ENCODE peak calls at places on chromosomes 13 and 19, in five cellular contexts. One of them, this sample, is unnamed.

GRCh38 chr13:21232196-21232595 is 55.7 kb downstream of the MRPL57 start:
- DNase-seq in AG10803: peak
- DNase-seq in fibroblast of mammary gland: peak
- DNase-seq in psoas muscle: peak
- DNase-seq in HFF-Myc: no peak
- DNase-seq in this sample: no peak

GRCh38 chr19:16661480-16662034 is 618 bp downstream of the TMEM38A start:
- DNase-seq in AG10803: no peak
- DNase-seq in fibroblast of mammary gland: no peak
- DNase-seq in psoas muscle: peak
- DNase-seq in HFF-Myc: no peak
- DNase-seq in this sample: peak

GRCh38 chr13:25898991-25899390 is 152.8 kb downstream of the SHISA2 start:
- DNase-seq in AG10803: no peak
- DNase-seq in fibroblast of mammary gland: no peak
- DNase-seq in psoas muscle: no peak
- DNase-seq in HFF-Myc: no peak
- DNase-seq in this sample: no peak

GRCh38 chr13:113526466-113527220 is 36.1 kb upstream of the DCUN1D2 start:
- DNase-seq in AG10803: no peak
- DNase-seq in fibroblast of mammary gland: no peak
- DNase-seq in psoas muscle: no peak
- DNase-seq in HFF-Myc: no peak
- DNase-seq in this sample: no peak

GRCh38 chr19:15452111-15453047 is 2.6 kb upstream of the WIZ start:
- DNase-seq in AG10803: peak
- DNase-seq in fibroblast of mammary gland: peak
- DNase-seq in psoas muscle: peak
- DNase-seq in HFF-Myc: no peak
- DNase-seq in this sample: peak

GRCh38 chr13:35694031-35694430 is 217.5 kb upstream of the MAB21L1 start:
- DNase-seq in AG10803: no peak
- DNase-seq in fibroblast of mammary gland: no peak
- DNase-seq in psoas muscle: no peak
- DNase-seq in HFF-Myc: no peak
- DNase-seq in this sample: no peak

GRCh38 chr19:44808463-44809371 is at the start of gene BCAM:
- DNase-seq in AG10803: peak
- DNase-seq in fibroblast of mammary gland: peak
- DNase-seq in psoas muscle: peak
- DNase-seq in HFF-Myc: no peak
- DNase-seq in this sample: peak

GRCh38 chr13:66210677-66211076 is 1019.5 kb downstream of the PCDH9 start:
- DNase-seq in AG10803: peak
- DNase-seq in fibroblast of mammary gland: peak
- DNase-seq in psoas muscle: no peak
- DNase-seq in HFF-Myc: peak
- DNase-seq in this sample: no peak

GRCh38 chr13:114286808-114287207 is 5.4 kb downstream of the UPF3A start:
- DNase-seq in AG10803: peak
- DNase-seq in fibroblast of mammary gland: no peak
- DNase-seq in psoas muscle: no peak
- DNase-seq in HFF-Myc: no peak
- DNase-seq in this sample: no peak

GRCh38 chr13:103694033-103694432 is 627.8 kb upstream of the SLC10A2 start:
- DNase-seq in AG10803: no peak
- DNase-seq in fibroblast of mammary gland: no peak
- DNase-seq in psoas muscle: no peak
- DNase-seq in HFF-Myc: no peak
- DNase-seq in this sample: no peak

GRCh38 chr13:23725922-23726321 is 155.7 kb downstream of the TNFRSF19 start:
- DNase-seq in AG10803: no peak
- DNase-seq in fibroblast of mammary gland: peak
- DNase-seq in psoas muscle: no peak
- DNase-seq in HFF-Myc: no peak
- DNase-seq in this sample: no peak

GRCh38 chr19:6047256-6047655 is 63.0 kb downstream of the RFX2 start:
- DNase-seq in AG10803: no peak
- DNase-seq in fibroblast of mammary gland: no peak
- DNase-seq in psoas muscle: no peak
- DNase-seq in HFF-Myc: no peak
- DNase-seq in this sample: no peak

GRCh38 chr13:40420160-40420740 is 246.2 kb downstream of the FOXO1 start:
- DNase-seq in AG10803: no peak
- DNase-seq in fibroblast of mammary gland: no peak
- DNase-seq in psoas muscle: no peak
- DNase-seq in HFF-Myc: no peak
- DNase-seq in this sample: no peak

GRCh38 chr19:39166571-39167391 is 30.0 kb upstream of the NCCRP1 start:
- DNase-seq in AG10803: no peak
- DNase-seq in fibroblast of mammary gland: no peak
- DNase-seq in psoas muscle: no peak
- DNase-seq in HFF-Myc: no peak
- DNase-seq in this sample: peak

GRCh38 chr13:55661505-55661904 is 1479.2 kb upstream of the PRR20A start:
- DNase-seq in AG10803: no peak
- DNase-seq in fibroblast of mammary gland: no peak
- DNase-seq in psoas muscle: no peak
- DNase-seq in HFF-Myc: no peak
- DNase-seq in this sample: no peak

GRCh38 chr13:110397445-110397844 is 90.4 kb downstream of the COL4A2 start:
- DNase-seq in AG10803: peak
- DNase-seq in fibroblast of mammary gland: peak
- DNase-seq in psoas muscle: no peak
- DNase-seq in HFF-Myc: no peak
- DNase-seq in this sample: no peak

GRCh38 chr13:94557836-94558235 is 38.1 kb downstream of the TGDS start:
- DNase-seq in AG10803: no peak
- DNase-seq in fibroblast of mammary gland: peak
- DNase-seq in psoas muscle: no peak
- DNase-seq in HFF-Myc: no peak
- DNase-seq in this sample: no peak

GRCh38 chr19:33191501-33191900 is 2.6 kb upstream of the LRP3 start:
- DNase-seq in AG10803: no peak
- DNase-seq in fibroblast of mammary gland: no peak
- DNase-seq in psoas muscle: peak
- DNase-seq in HFF-Myc: no peak
- DNase-seq in this sample: no peak

GRCh38 chr19:55346725-55347441 is 7.2 kb downstream of the KMT5C start:
- DNase-seq in AG10803: no peak
- DNase-seq in fibroblast of mammary gland: peak
- DNase-seq in psoas muscle: no peak
- DNase-seq in HFF-Myc: no peak
- DNase-seq in this sample: no peak

GRCh38 chr19:17234911-17235617 is 9.0 kb downstream of the OCEL1 start:
- DNase-seq in AG10803: peak
- DNase-seq in fibroblast of mammary gland: peak
- DNase-seq in psoas muscle: peak
- DNase-seq in HFF-Myc: no peak
- DNase-seq in this sample: peak

GRCh38 chr13:68895696-68896095 is 1211.9 kb upstream of the ATXN8OS start:
- DNase-seq in AG10803: no peak
- DNase-seq in fibroblast of mammary gland: no peak
- DNase-seq in psoas muscle: no peak
- DNase-seq in HFF-Myc: no peak
- DNase-seq in this sample: no peak

GRCh38 chr13:53783466-53783865 is 754.9 kb downstream of the OLFM4 start:
- DNase-seq in AG10803: no peak
- DNase-seq in fibroblast of mammary gland: no peak
- DNase-seq in psoas muscle: no peak
- DNase-seq in HFF-Myc: no peak
- DNase-seq in this sample: peak

GRCh38 chr13:41334810-41335209 is 23.7 kb downstream of the NAA16 start:
- DNase-seq in AG10803: no peak
- DNase-seq in fibroblast of mammary gland: no peak
- DNase-seq in psoas muscle: no peak
- DNase-seq in HFF-Myc: no peak
- DNase-seq in this sample: no peak

GRCh38 chr13:38543561-38543960 is 143.3 kb upstream of the FREM2 start:
- DNase-seq in AG10803: no peak
- DNase-seq in fibroblast of mammary gland: no peak
- DNase-seq in psoas muscle: no peak
- DNase-seq in HFF-Myc: no peak
- DNase-seq in this sample: no peak

GRCh38 chr19:10686661-10687517 is 14.3 kb upstream of the QTRT1 start:
- DNase-seq in AG10803: no peak
- DNase-seq in fibroblast of mammary gland: peak
- DNase-seq in psoas muscle: no peak
- DNase-seq in HFF-Myc: no peak
- DNase-seq in this sample: no peak

GRCh38 chr19:816500-816857 is 5.3 kb downstream of the PLPPR3 start:
- DNase-seq in AG10803: no peak
- DNase-seq in fibroblast of mammary gland: no peak
- DNase-seq in psoas muscle: no peak
- DNase-seq in HFF-Myc: no peak
- DNase-seq in this sample: no peak

GRCh38 chr13:84896128-84896527 is 903.1 kb downstream of the SLITRK6 start:
- DNase-seq in AG10803: peak
- DNase-seq in fibroblast of mammary gland: peak
- DNase-seq in psoas muscle: no peak
- DNase-seq in HFF-Myc: peak
- DNase-seq in this sample: peak

GRCh38 chr13:33775339-33776108 is 42.4 kb upstream of the RFC3 start:
- DNase-seq in AG10803: no peak
- DNase-seq in fibroblast of mammary gland: no peak
- DNase-seq in psoas muscle: no peak
- DNase-seq in HFF-Myc: no peak
- DNase-seq in this sample: no peak

GRCh38 chr13:26561636-26562537 is 4.4 kb downstream of the WASF3 start:
- DNase-seq in AG10803: peak
- DNase-seq in fibroblast of mammary gland: peak
- DNase-seq in psoas muscle: no peak
- DNase-seq in HFF-Myc: no peak
- DNase-seq in this sample: no peak

GRCh38 chr13:103852036-103852435 is 785.8 kb upstream of the SLC10A2 start:
- DNase-seq in AG10803: no peak
- DNase-seq in fibroblast of mammary gland: no peak
- DNase-seq in psoas muscle: no peak
- DNase-seq in HFF-Myc: no peak
- DNase-seq in this sample: no peak

GRCh38 chr13:105202384-105202783 is 1333.1 kb downstream of the EFNB2 start:
- DNase-seq in AG10803: no peak
- DNase-seq in fibroblast of mammary gland: peak
- DNase-seq in psoas muscle: no peak
- DNase-seq in HFF-Myc: no peak
- DNase-seq in this sample: peak

GRCh38 chr13:84821261-84821660 is 939.0 kb upstream of the SLITRK1 start:
- DNase-seq in AG10803: no peak
- DNase-seq in fibroblast of mammary gland: no peak
- DNase-seq in psoas muscle: no peak
- DNase-seq in HFF-Myc: no peak
- DNase-seq in this sample: no peak

GRCh38 chr19:46753420-46754155 is 7.3 kb upstream of the STRN4 start:
- DNase-seq in AG10803: no peak
- DNase-seq in fibroblast of mammary gland: peak
- DNase-seq in psoas muscle: no peak
- DNase-seq in HFF-Myc: no peak
- DNase-seq in this sample: peak

GRCh38 chr13:36920612-36921185 is 661 bp upstream of the SMAD9 start:
- DNase-seq in AG10803: no peak
- DNase-seq in fibroblast of mammary gland: no peak
- DNase-seq in psoas muscle: no peak
- DNase-seq in HFF-Myc: no peak
- DNase-seq in this sample: no peak

GRCh38 chr13:34408635-34409034 is 533.4 kb upstream of the NBEA start:
- DNase-seq in AG10803: no peak
- DNase-seq in fibroblast of mammary gland: no peak
- DNase-seq in psoas muscle: no peak
- DNase-seq in HFF-Myc: no peak
- DNase-seq in this sample: no peak

GRCh38 chr19:45913874-45914830 is at the start of gene NANOS2:
- DNase-seq in AG10803: no peak
- DNase-seq in fibroblast of mammary gland: no peak
- DNase-seq in psoas muscle: peak
- DNase-seq in HFF-Myc: no peak
- DNase-seq in this sample: peak

GRCh38 chr19:7925171-7925837 is 631 bp downstream of the CTXN1 start:
- DNase-seq in AG10803: peak
- DNase-seq in fibroblast of mammary gland: peak
- DNase-seq in psoas muscle: peak
- DNase-seq in HFF-Myc: no peak
- DNase-seq in this sample: peak
- TF ChIP-seq CTCF in AG10803: peak
- TF ChIP-seq CTCF in fibroblast of mammary gland: peak
- TF ChIP-seq CTCF in psoas muscle: peak
- TF ChIP-seq CTCF in HFF-Myc: peak
- TF ChIP-seq CTCF in this sample: peak

GRCh38 chr19:35269425-35270117 is 809 bp downstream of the USF2 start:
- DNase-seq in AG10803: peak
- DNase-seq in fibroblast of mammary gland: peak
- DNase-seq in psoas muscle: peak
- DNase-seq in HFF-Myc: peak
- DNase-seq in this sample: peak
- TF ChIP-seq CTCF in AG10803: peak
- TF ChIP-seq CTCF in fibroblast of mammary gland: peak
- TF ChIP-seq CTCF in psoas muscle: peak
- TF ChIP-seq CTCF in HFF-Myc: peak
- TF ChIP-seq CTCF in this sample: peak

GRCh38 chr19:37468961-37469777 is at the start of gene ZNF570:
- DNase-seq in AG10803: peak
- DNase-seq in fibroblast of mammary gland: peak
- DNase-seq in psoas muscle: peak
- DNase-seq in HFF-Myc: peak
- DNase-seq in this sample: peak

GRCh38 chr19:37466277-37466797 is 907 bp downstream of the ZNF569 start:
- DNase-seq in AG10803: peak
- DNase-seq in fibroblast of mammary gland: peak
- DNase-seq in psoas muscle: no peak
- DNase-seq in HFF-Myc: no peak
- DNase-seq in this sample: no peak

GRCh38 chr19:37470216-37470615 is 1.1 kb downstream of the ZNF570 start:
- DNase-seq in AG10803: no peak
- DNase-seq in fibroblast of mammary gland: no peak
- DNase-seq in psoas muscle: no peak
- DNase-seq in HFF-Myc: no peak
- DNase-seq in this sample: no peak

GRCh38 chr19:37467608-37468090 is 405 bp upstream of the ZNF569 start:
- DNase-seq in AG10803: no peak
- DNase-seq in fibroblast of mammary gland: no peak
- DNase-seq in psoas muscle: no peak
- DNase-seq in HFF-Myc: no peak
- DNase-seq in this sample: no peak

GRCh38 chr19:37466798-37467607 is at the start of gene ZNF569:
- DNase-seq in AG10803: peak
- DNase-seq in fibroblast of mammary gland: peak
- DNase-seq in psoas muscle: peak
- DNase-seq in HFF-Myc: peak
- DNase-seq in this sample: peak
- TF ChIP-seq CTCF in AG10803: no peak
- TF ChIP-seq CTCF in fibroblast of mammary gland: no peak
- TF ChIP-seq CTCF in psoas muscle: no peak
- TF ChIP-seq CTCF in HFF-Myc: no peak
- TF ChIP-seq CTCF in this sample: no peak

DNA sequence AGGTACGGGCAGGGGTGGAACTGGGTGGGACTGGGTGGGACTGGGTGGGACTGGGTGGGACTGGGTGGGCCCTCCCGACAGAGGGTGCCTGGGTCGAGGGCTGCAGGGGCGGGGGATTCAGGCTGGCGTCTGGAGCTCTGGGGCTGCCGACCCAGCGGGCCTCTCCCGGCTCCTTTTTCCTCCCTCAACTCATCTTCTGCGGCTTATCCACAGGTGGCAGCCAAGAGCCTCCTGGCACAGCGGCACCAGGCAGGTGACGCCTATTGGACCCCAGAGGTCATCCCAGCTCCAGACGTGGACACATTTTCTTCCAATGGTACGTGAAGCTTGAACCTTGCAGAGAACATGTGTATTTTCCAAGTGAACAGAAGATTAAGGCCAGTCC is 533 bp downstream of the ZNF544 start:
- DNase-seq in AG10803: no peak
- DNase-seq in fibroblast of mammary gland: peak
- DNase-seq in psoas muscle: no peak
- DNase-seq in HFF-Myc: no peak
- DNase-seq in this sample: peak
- TF ChIP-seq CTCF in AG10803: peak
- TF ChIP-seq CTCF in fibroblast of mammary gland: peak
- TF ChIP-seq CTCF in psoas muscle: no peak
- TF ChIP-seq CTCF in HFF-Myc: peak
- TF ChIP-seq CTCF in this sample: no peak

This sample was measured in nephron progenitor cell.